ENCODE peak calls at places on chromosomes 12 and 14, in eight cellular contexts. W, A, E, D, V, J, T and G are unnamed samples.

GRCh38 chr14:69395929-69396328 is 2.2 kb downstream of the ERH start:
- DNase-seq in V (no peak), A (no peak), T (no peak), J (no peak), W (no peak), E (no peak), D (no peak), G (no peak)

GRCh38 chr12:124694846-124695497 is 127.6 kb upstream of the NCOR2 start:
- DNase-seq in W (no peak), E (no peak), V (no peak), D (no peak), J (peak; percentile 97), T (no peak), A (peak; percentile 98), G (peak; percentile 75)

GRCh38 chr14:98957211-98958047 is 314.6 kb downstream of the BCL11B start:
- DNase-seq in E (no peak), V (no peak), J (peak; percentile 74), T (no peak), D (peak; percentile 60), W (no peak), A (peak; percentile 94), G (peak; percentile 16)

GRCh38 chr12:96495841-96496545 is 6.6 kb downstream of the CFAP54 start:
- DNase-seq in V (no peak), D (no peak), W (no peak), E (no peak), T (no peak), J (no peak), A (no peak), G (no peak)

GRCh38 chr12:27709932-27710591 is 570 bp upstream of the MRPS35 start:
- DNase-seq in E (no peak), V (peak; percentile 59), A (peak; percentile 50), D (no peak), T (no peak), W (no peak), J (peak; percentile 72), G (peak; percentile 60)

GRCh38 chr12:24302708-24303107 is 353.2 kb upstream of the SOX5 start:
- DNase-seq in W (no peak), E (no peak), A (no peak), V (no peak), T (no peak), J (no peak), D (no peak), G (no peak)

GRCh38 chr12:15208871-15209656 is 12.2 kb downstream of the RERG start:
- DNase-seq in E (no peak), D (no peak), T (no peak), V (no peak), W (no peak), J (peak; percentile 38), A (peak; percentile 59), G (no peak)

GRCh38 chr12:131929530-131930456 is 717 bp downstream of the PUS1 start:
- DNase-seq in D (no peak), T (peak; percentile 17), V (no peak), E (peak; percentile 15), W (no peak), A (no peak), J (no peak), G (no peak)

GRCh38 chr12:95207407-95207806 is 9.9 kb downstream of the FGD6 start:
- DNase-seq in W (no peak), A (no peak), E (no peak), J (no peak), D (no peak), V (no peak), T (no peak), G (no peak)

GRCh38 chr14:23153891-23154796 is 29.3 kb downstream of the SLC7A8 start:
- DNase-seq in W (peak; percentile 28), E (no peak), D (peak; percentile 87), V (no peak), J (no peak), A (peak; percentile 41), T (no peak), G (peak; percentile 82)

GRCh38 chr12:85627584-85627983 is 208.6 kb downstream of the RASSF9 start:
- DNase-seq in W (no peak), J (peak; percentile 53), V (no peak), D (no peak), T (no peak), E (no peak), A (peak; percentile 89), G (peak; percentile 44)

GRCh38 chr14:67487332-67487731 is 1.2 kb downstream of the TMEM229B start:
- DNase-seq in W (no peak), E (no peak), A (no peak), T (no peak), D (no peak), J (no peak), V (no peak), G (no peak)

GRCh38 chr12:30969006-30969405 is 42.5 kb downstream of the TSPAN11 start:
- DNase-seq in E (no peak), V (no peak), T (no peak), W (no peak), D (no peak), J (no peak), A (no peak), G (no peak)

GRCh38 chr12:46886541-46887041 is 60.8 kb upstream of the SLC38A4 start:
- DNase-seq in A (peak; percentile 82), W (no peak), J (peak; percentile 93), E (no peak), V (no peak), D (no peak), T (no peak), G (no peak)

GRCh38 chr14:74846168-74846567 is 29.8 kb downstream of the PROX2 start:
- DNase-seq in J (peak; percentile 64), V (no peak), W (no peak), D (no peak), E (no peak), T (no peak), A (peak; percentile 44), G (peak; percentile 77)

GRCh38 chr12:123813349-123813748 is 51.2 kb downstream of the DNAH10 start:
- DNase-seq in D (no peak), E (no peak), A (peak; percentile 36), W (no peak), J (no peak), V (no peak), T (no peak), G (peak; percentile 60)

GRCh38 chr12:68943848-68944247 is 10.9 kb upstream of the CPM start:
- DNase-seq in T (no peak), E (no peak), A (no peak), J (no peak), D (no peak), V (no peak), W (no peak), G (no peak)

GRCh38 chr12:97301576-97301975 is 161.0 kb upstream of the RMST start:
- DNase-seq in W (no peak), V (no peak), A (no peak), T (no peak), E (no peak), J (no peak), D (no peak), G (no peak)

GRCh38 chr12:113327000-113327399 is 7.9 kb downstream of the SLC8B1 start:
- DNase-seq in A (no peak), T (no peak), V (no peak), D (no peak), E (no peak), W (no peak), J (no peak), G (no peak)

GRCh38 chr12:51005671-51006070 is 20.5 kb downstream of the SLC11A2 start:
- DNase-seq in W (no peak), E (no peak), V (no peak), A (no peak), D (no peak), T (no peak), J (no peak), G (no peak)

GRCh38 chr14:60861545-60862147 is 119.2 kb downstream of the TRMT5 start:
- DNase-seq in D (no peak), J (no peak), W (no peak), V (no peak), A (no peak), T (no peak), E (no peak), G (no peak)

GRCh38 chr12:15472036-15472435 is 149.7 kb downstream of the PTPRO start:
- DNase-seq in V (no peak), W (no peak), A (no peak), D (no peak), J (no peak), E (no peak), T (no peak), G (no peak)